ENCODE peak calls at places on chromosomes 3 and 15, in seven cellular contexts. I is GM12878, M is HepG2, F is SK-N-SH, L is HCT116, P is K562, Y is H1. H is an unnamed sample.

GRCh38 chr15:92811514-92811913 is 88.6 kb upstream of the CHD2 start:
- DNase-seq in F (no peak), L (no peak), I (no peak), P (peak), Y (no peak), M (peak), H (no peak)

GRCh38 chr3:119481079-119481478 is 12.3 kb downstream of the POGLUT1 start:
- DNase-seq in I (no peak), L (no peak), M (no peak), P (no peak), Y (no peak), F (no peak), H (no peak)

GRCh38 chr15:90001062-90001682 is at the start of gene ZNF710:
- DNase-seq in M (no peak), F (peak), I (no peak), P (peak), L (no peak), Y (no peak), H (peak)

GRCh38 chr15:95325763-95326688 is 1004.5 kb upstream of the NR2F2 start:
- DNase-seq in I (no peak), Y (no peak), F (no peak), L (no peak), P (no peak), M (no peak), H (no peak)

GRCh38 chr15:97977734-97978133 is 17.2 kb downstream of the ARRDC4 start:
- DNase-seq in M (no peak), Y (no peak), P (peak), L (no peak), I (no peak), F (no peak), H (peak)

GRCh38 chr15:57427367-57427821 is 51.1 kb downstream of the CGNL1 start:
- DNase-seq in L (no peak), F (no peak), M (peak), I (no peak), Y (peak), P (no peak), H (no peak)

GRCh38 chr15:44319385-44319784 is 30.9 kb downstream of the GOLM2 start:
- DNase-seq in I (peak), P (peak), Y (no peak), M (no peak), L (no peak), F (no peak), H (no peak)

GRCh38 chr15:28191832-28192231 is 92.7 kb upstream of the OCA2 start:
- DNase-seq in L (no peak), I (no peak), P (no peak), F (peak), M (no peak), Y (no peak), H (no peak)

GRCh38 chr3:51940648-51941421 is 869 bp downstream of the RRP9 start:
- DNase-seq in I (no peak), L (no peak), Y (no peak), P (no peak), M (no peak), F (no peak), H (no peak)

GRCh38 chr3:29521751-29522150 is 240.9 kb downstream of the RBMS3 start:
- DNase-seq in I (no peak), Y (no peak), F (no peak), M (no peak), P (no peak), L (no peak), H (no peak)

GRCh38 chr15:52050416-52050815 is 31.4 kb downstream of the MAPK6 start:
- DNase-seq in I (no peak), F (no peak), Y (no peak), P (no peak), M (no peak), L (no peak), H (no peak)

GRCh38 chr3:86929046-86929445 is 61.9 kb downstream of the VGLL3 start:
- DNase-seq in Y (no peak), M (no peak), F (no peak), P (no peak), L (no peak), I (no peak), H (no peak)

GRCh38 chr15:57654136-57654845 is 52.2 kb upstream of the POLR2M start:
- DNase-seq in Y (no peak), F (no peak), P (no peak), L (no peak), M (no peak), I (no peak), H (no peak)

GRCh38 chr3:126540342-126540849 is 16.4 kb downstream of the CHST13 start:
- DNase-seq in L (peak), Y (no peak), P (peak), I (no peak), F (peak), M (no peak), H (no peak)

GRCh38 chr3:17133637-17134545 is 249.1 kb downstream of the PLCL2 start:
- DNase-seq in I (no peak), M (no peak), P (no peak), L (no peak), Y (no peak), F (no peak), H (no peak)

GRCh38 chr3:57974796-57975388 is 33.3 kb upstream of the FLNB start:
- DNase-seq in F (peak), P (peak), I (no peak), L (peak), Y (no peak), M (peak), H (no peak)

GRCh38 chr3:124363451-124363850 is 366.8 kb upstream of the UMPS start:
- DNase-seq in F (no peak), I (no peak), L (no peak), P (no peak), M (no peak), Y (no peak), H (no peak)

GRCh38 chr15:39242345-39242744 is 338.5 kb upstream of the THBS1 start:
- DNase-seq in Y (no peak), M (no peak), F (no peak), L (no peak), I (no peak), P (no peak), H (no peak)

GRCh38 chr3:195247086-195247862 is 23.7 kb downstream of the XXYLT1 start:
- DNase-seq in Y (no peak), M (no peak), P (no peak), L (no peak), F (no peak), I (no peak), H (no peak)

GRCh38 chr15:41161336-41161735 is 45.3 kb upstream of the INO80 start:
- DNase-seq in M (no peak), Y (no peak), F (no peak), P (no peak), I (no peak), L (no peak), H (no peak)

GRCh38 chr3:99534951-99535704 is 103.3 kb upstream of the COL8A1 start:
- DNase-seq in M (no peak), Y (no peak), F (no peak), P (no peak), I (no peak), L (no peak), H (no peak)

DNA sequence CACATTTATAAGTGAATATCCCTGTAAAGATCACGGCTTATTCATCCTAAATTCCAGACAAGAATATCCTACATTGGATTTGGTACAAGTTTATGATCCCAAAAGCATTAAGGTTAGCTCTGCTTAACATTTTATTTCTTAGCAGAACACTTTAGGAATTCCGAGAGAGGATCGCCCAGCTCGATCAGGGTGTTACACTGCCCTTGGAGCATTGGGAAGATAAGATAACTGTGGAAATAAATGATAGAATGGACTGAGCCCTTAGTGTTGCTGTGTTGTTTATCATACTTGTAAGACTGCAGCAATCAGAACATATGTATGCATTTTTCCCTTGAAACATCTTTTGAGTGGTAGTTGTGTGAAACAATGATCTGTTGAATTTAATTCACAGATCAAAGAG is 222.9 kb upstream of the CDIN1 start:
- DNase-seq in L (no peak), F (no peak), M (no peak), P (no peak), I (no peak), Y (no peak), H (no peak)
- TF ChIP-seq JUND in L (no peak), F (no peak), M (no peak), P (no peak), I (no peak), Y (no peak), H (no peak)

GRCh38 chr15:87326274-87326673 is 930.3 kb downstream of the NTRK3 start:
- DNase-seq in Y (no peak), I (no peak), P (no peak), L (no peak), M (no peak), F (peak), H (no peak)
- TF ChIP-seq JUND in Y (no peak), I (no peak), P (no peak), L (no peak), M (no peak), F (peak), H (no peak)

GRCh38 chr15:85937661-85938060 is 142.0 kb upstream of the AGBL1 start:
- DNase-seq in I (no peak), L (no peak), Y (no peak), M (no peak), F (no peak), P (no peak), H (no peak)
- TF ChIP-seq JUND in I (no peak), L (no peak), Y (no peak), M (no peak), F (no peak), P (no peak), H (no peak)

GRCh38 chr15:35547775-35548364 is 1.9 kb upstream of the DPH6 start:
- DNase-seq in Y (no peak), P (peak), F (no peak), I (no peak), M (no peak), L (no peak), H (no peak)
- TF ChIP-seq JUND in Y (no peak), P (no peak), F (no peak), I (no peak), M (no peak), L (no peak), H (no peak)